ENCODE peak calls at places on chromosomes 16 and 17, in seven cellular contexts. H, X, S, R, P, Q and E are unnamed samples.

GRCh38 chr16:74573622-74574021 is 33.3 kb downstream of the GLG1 start:
- DNase-seq in H (no peak), X (no peak), S (no peak), R (no peak), P (no peak), Q (no peak), E (no peak)

GRCh38 chr17:17080781-17081180 is 38.5 kb downstream of the MPRIP start:
- DNase-seq in H (no peak), X (no peak), S (no peak), R (no peak), P (peak; percentile 12), Q (no peak), E (no peak)

GRCh38 chr16:30521476-30521872 is 4.9 kb downstream of the ZNF768 start:
- DNase-seq in H (no peak), X (no peak), S (no peak), R (no peak), P (no peak), Q (no peak), E (no peak)

GRCh38 chr16:70490261-70490660 is 33.1 kb downstream of the COG4 start:
- DNase-seq in H (no peak), X (no peak), S (no peak), R (no peak), P (no peak), Q (no peak), E (no peak)

GRCh38 chr16:12395266-12395665 is 408.4 kb downstream of the CPPED1 start:
- DNase-seq in H (no peak), X (no peak), S (no peak), R (no peak), P (no peak), Q (no peak), E (no peak)

GRCh38 chr17:35449371-35449931 is 885 bp upstream of the SLFN13 start:
- DNase-seq in H (no peak), X (no peak), S (peak; percentile 20), R (peak; percentile 30), P (peak; percentile 32), Q (peak; percentile 40), E (no peak)

GRCh38 chr17:50272711-50273653 is 1.3 kb upstream of the TMEM92 start:
- DNase-seq in H (peak; percentile 58), X (no peak), S (peak; percentile 64), R (peak; percentile 62), P (peak; percentile 68), Q (peak; percentile 60), E (peak; percentile 83)

GRCh38 chr17:75517277-75517865 is 1.0 kb downstream of the TSEN54 start:
- DNase-seq in H (peak; percentile 24), X (no peak), S (no peak), R (peak; percentile 42), P (no peak), Q (no peak), E (peak; percentile 60)

GRCh38 chr17:44591223-44591622 is 33.9 kb downstream of the FZD2 start:
- DNase-seq in H (no peak), X (no peak), S (peak; percentile 17), R (no peak), P (no peak), Q (no peak), E (no peak)

GRCh38 chr16:11431915-11432465 is 86.7 kb downstream of the RMI2 start:
- DNase-seq in H (no peak), X (no peak), S (peak; percentile 27), R (no peak), P (no peak), Q (peak; percentile 38), E (no peak)

GRCh38 chr16:83200005-83200779 is 573.4 kb downstream of the CDH13 start:
- DNase-seq in H (no peak), X (no peak), S (peak; percentile 8), R (no peak), P (no peak), Q (no peak), E (no peak)

GRCh38 chr17:55717898-55718735 is 4.5 kb downstream of the TMEM100 start:
- DNase-seq in H (peak; percentile 77), X (peak; percentile 48), S (peak; percentile 83), R (peak; percentile 81), P (peak; percentile 83), Q (peak; percentile 83), E (peak; percentile 93)

GRCh38 chr17:80138856-80139426 is 8.0 kb downstream of the EIF4A3 start:
- DNase-seq in H (no peak), X (no peak), S (no peak), R (peak; percentile 18), P (no peak), Q (no peak), E (no peak)

GRCh38 chr17:38628441-38628840 is 22.7 kb upstream of the SRCIN1 start:
- DNase-seq in H (peak; percentile 10), X (no peak), S (peak; percentile 16), R (no peak), P (no peak), Q (no peak), E (peak; percentile 21)

GRCh38 chr17:83200231-83200699 is 120.9 kb downstream of the METRNL start:
- DNase-seq in H (no peak), X (no peak), S (no peak), R (peak; percentile 70), P (peak; percentile 86), Q (no peak), E (peak; percentile 92)

GRCh38 chr16:84117482-84117843 is 721 bp upstream of the MBTPS1 start:
- DNase-seq in H (peak; percentile 52), X (no peak), S (no peak), R (no peak), P (no peak), Q (peak; percentile 53), E (no peak)

GRCh38 chr17:34235389-34236028 is 19.6 kb upstream of the CCL2 start:
- DNase-seq in H (no peak), X (no peak), S (peak; percentile 67), R (peak; percentile 30), P (peak; percentile 88), Q (no peak), E (no peak)

GRCh38 chr17:82463881-82464566 is 5.5 kb downstream of the NARF start:
- DNase-seq in H (no peak), X (no peak), S (no peak), R (no peak), P (no peak), Q (no peak), E (no peak)

GRCh38 chr16:79334127-79334526 is 266.4 kb downstream of the MAF start:
- DNase-seq in H (peak; percentile 32), X (no peak), S (no peak), R (no peak), P (no peak), Q (no peak), E (no peak)

GRCh38 chr16:60295451-60295850 is 1561.3 kb upstream of the GOT2 start:
- DNase-seq in H (no peak), X (no peak), S (no peak), R (no peak), P (no peak), Q (no peak), E (no peak)
- H3K9me3 ChIP-seq in H (no peaks in the 10 kb centered on the region), X (no peaks in the 10 kb centered on the region), S (no peaks in the 10 kb centered on the region), R (no peaks in the 10 kb centered on the region), P (no peaks in the 10 kb centered on the region), Q (no peaks in the 10 kb centered on the region), E (no peaks in the 10 kb centered on the region)

GRCh38 chr16:31785126-31785525 is 88.5 kb upstream of the ZNF267 start:
- DNase-seq in H (no peak), X (no peak), S (no peak), R (no peak), P (no peak), Q (no peak), E (no peak)
- H3K9me3 ChIP-seq in H (peaks cover under 1% of the 10 kb centered on the region), X (peaks cover 10% of the 10 kb centered on the region), S (no peaks in the 10 kb centered on the region), R (peaks cover 59% of the 10 kb centered on the region), P (peaks cover 100% of the 10 kb centered on the region), Q (no peaks in the 10 kb centered on the region), E (peaks cover 46% of the 10 kb centered on the region)

GRCh38 chr16:35574454-35575431 is 2115.3 kb downstream of the TP53TG3F start:
- DNase-seq in H (no peak), X (no peak), S (no peak), R (no peak), P (no peak), Q (no peak), E (no peak)
- H3K9me3 ChIP-seq in H (peaks cover 20% of the 10 kb centered on the region), X (peaks cover 54% of the 10 kb centered on the region), S (no peaks in the 10 kb centered on the region), R (peaks cover 64% of the 10 kb centered on the region), P (peaks cover 7% of the 10 kb centered on the region), Q (no peaks in the 10 kb centered on the region), E (no peaks in the 10 kb centered on the region)

GRCh38 chr17:70929226-70929625 is 759.9 kb downstream of the KCNJ2 start:
- DNase-seq in H (no peak), X (no peak), S (peak; percentile 50), R (no peak), P (no peak), Q (peak; percentile 24), E (no peak)
- H3K9me3 ChIP-seq in H (no peaks in the 10 kb centered on the region), X (no peaks in the 10 kb centered on the region), S (no peaks in the 10 kb centered on the region), R (no peaks in the 10 kb centered on the region), P (no peaks in the 10 kb centered on the region), Q (no peaks in the 10 kb centered on the region), E (no peaks in the 10 kb centered on the region)

GRCh38 chr16:35636831-35637230 is 2177.4 kb downstream of the TP53TG3F start:
- DNase-seq in H (peak; percentile 64), X (no peak), S (no peak), R (no peak), P (no peak), Q (no peak), E (no peak)
- H3K9me3 ChIP-seq in H (no peaks in the 10 kb centered on the region), X (peaks cover 46% of the 10 kb centered on the region), S (peaks cover 2% of the 10 kb centered on the region), R (peaks cover 16% of the 10 kb centered on the region), P (no peaks in the 10 kb centered on the region), Q (no peaks in the 10 kb centered on the region), E (peaks cover 8% of the 10 kb centered on the region)

DNA sequence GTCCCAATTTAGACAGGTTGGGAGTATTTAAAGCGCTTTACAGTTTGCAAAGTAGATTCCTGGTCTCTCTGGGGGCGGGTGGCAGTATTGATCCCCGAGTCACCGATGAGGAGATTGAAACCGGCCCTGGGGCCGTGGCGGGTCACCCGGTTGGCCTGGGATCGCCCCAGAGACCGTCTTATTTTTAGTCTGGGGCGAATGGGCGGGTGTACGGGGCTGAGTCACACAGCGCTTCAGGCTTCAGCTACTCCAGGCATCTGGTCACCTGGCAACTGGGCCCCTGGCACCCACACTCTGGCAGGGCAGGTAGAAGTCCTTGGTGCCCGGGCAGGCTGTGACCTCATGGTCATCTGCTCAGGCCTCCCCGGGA is 669 bp downstream of the MIEF2 start:
- DNase-seq in H (no peak), X (no peak), S (no peak), R (peak; percentile 77), P (peak; percentile 91), Q (peak; percentile 30), E (no peak)
- H3K9me3 ChIP-seq in H (no peaks in the 10 kb centered on the region), X (no peaks in the 10 kb centered on the region), S (no peaks in the 10 kb centered on the region), R (no peaks in the 10 kb centered on the region), P (no peaks in the 10 kb centered on the region), Q (no peaks in the 10 kb centered on the region), E (no peaks in the 10 kb centered on the region)

DNA sequence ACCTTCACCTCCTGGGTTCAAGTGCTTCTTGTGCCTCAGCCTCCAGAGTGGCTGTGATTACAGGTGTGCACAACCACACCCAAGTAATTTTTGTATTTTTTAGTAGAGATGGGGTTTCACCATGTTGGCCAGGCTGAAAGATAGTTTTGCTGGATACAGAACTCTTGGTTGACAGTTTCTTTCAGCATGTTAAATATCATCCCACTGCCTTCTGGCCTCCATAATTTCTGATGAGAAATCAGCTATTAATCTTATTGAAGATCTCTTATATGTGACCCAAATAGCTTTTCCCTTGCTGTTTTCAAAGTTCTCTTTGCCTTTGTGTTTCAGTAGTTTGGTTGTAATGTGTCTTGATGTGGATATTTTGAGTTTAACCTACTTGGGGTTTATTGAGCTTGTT is 50.3 kb upstream of the BRD7 start:
- DNase-seq in H (no peak), X (no peak), S (no peak), R (no peak), P (no peak), Q (no peak), E (no peak)
- H3K9me3 ChIP-seq in H (peaks cover 23% of the 10 kb centered on the region), X (no peaks in the 10 kb centered on the region), S (no peaks in the 10 kb centered on the region), R (peaks cover 32% of the 10 kb centered on the region), P (peaks cover 64% of the 10 kb centered on the region), Q (no peaks in the 10 kb centered on the region), E (peaks cover 15% of the 10 kb centered on the region)